ENCODE peak calls at places on chromosomes 4 and X, in four cellular contexts. W is HepG2, Q is A549, V is endothelial cell of umbilical vein. P is an unnamed sample.

GRCh38 chrX:1778817-1779216 is 164.0 kb downstream of the ASMT start:
- DNase-seq in W (no peak), Q (peak; percentile 33), V (no peak), P (no peak)

GRCh38 chr4:75658881-75659280 is 14.3 kb downstream of the G3BP2 start:
- DNase-seq in W (no peak), Q (no peak), V (peak; percentile 30), P (no peak)

GRCh38 chr4:23337292-23337691 is 552.6 kb downstream of the PPARGC1A start:
- DNase-seq in W (no peak), Q (no peak), V (no peak), P (no peak)

GRCh38 chr4:145299380-145300076 is 119.1 kb upstream of the OTUD4 start:
- DNase-seq in W (peak; percentile 5), Q (no peak), V (no peak), P (peak; percentile 60)

GRCh38 chr4:122517345-122517744 is 60.8 kb upstream of the IL2 start:
- DNase-seq in W (no peak), Q (no peak), V (no peak), P (no peak)

GRCh38 chrX:65985922-65986588 is 53.8 kb downstream of the VSIG4 start:
- DNase-seq in W (peak; percentile 18), Q (peak; percentile 25), V (peak; percentile 49), P (peak; percentile 91)

GRCh38 chr4:13541720-13542576 is 2.4 kb downstream of the NKX3-2 start:
- DNase-seq in W (no peak), Q (no peak), V (no peak), P (no peak)

GRCh38 chr4:62431513-62431912 is 1231.4 kb downstream of the ADGRL3 start:
- DNase-seq in W (no peak), Q (no peak), V (no peak), P (no peak)

GRCh38 chr4:150173854-150174398 is 95.7 kb downstream of the DCLK2 start:
- DNase-seq in W (no peak), Q (no peak), V (peak; percentile 76), P (no peak)

GRCh38 chr4:2591189-2591588 is 54.7 kb downstream of the FAM193A start:
- DNase-seq in W (no peak), Q (no peak), V (peak; percentile 31), P (peak; percentile 80)

GRCh38 chr4:2586502-2586901 is 50.1 kb downstream of the FAM193A start:
- DNase-seq in W (no peak), Q (no peak), V (no peak), P (no peak)

GRCh38 chr4:2588259-2588658 is 51.8 kb downstream of the FAM193A start:
- DNase-seq in W (no peak), Q (no peak), V (no peak), P (no peak)

GRCh38 chr4:2583517-2583916 is 47.1 kb downstream of the FAM193A start:
- DNase-seq in W (no peak), Q (no peak), V (no peak), P (no peak)

DNA sequence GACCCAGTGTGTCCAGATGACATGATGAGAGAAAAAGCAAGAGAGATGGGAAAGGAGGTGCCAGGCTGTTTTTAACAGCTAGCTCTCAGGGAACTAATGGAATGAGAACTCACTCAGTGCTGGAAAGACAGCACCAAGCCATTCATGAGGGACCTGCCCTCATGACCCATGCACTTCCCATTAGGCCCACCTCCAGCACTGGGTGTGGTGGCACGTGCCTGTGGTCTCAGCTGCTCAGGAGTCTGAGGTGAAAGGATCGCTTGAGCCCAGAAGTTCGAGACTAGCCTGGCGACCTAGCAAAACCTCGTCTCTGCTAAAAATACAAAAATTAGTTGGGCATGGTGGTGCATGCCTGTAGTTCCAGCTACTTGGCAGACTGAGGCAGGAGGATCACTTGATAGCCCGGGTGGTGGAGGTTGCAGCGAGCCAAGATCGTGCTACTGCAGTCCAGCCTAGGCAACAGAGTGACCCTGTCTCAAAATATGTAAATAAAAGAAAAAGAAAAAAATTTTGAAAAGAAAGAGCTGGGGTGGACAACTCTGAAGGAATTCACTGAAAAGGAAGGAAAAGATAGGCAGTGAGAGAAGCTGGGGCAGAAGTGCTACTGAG is 50.9 kb downstream of the FAM193A start:
- DNase-seq in W (no peak), Q (no peak), V (no peak), P (no peak)
- TF ChIP-seq MYC in W (no peak), Q (no peak), V (no peak), P (no peak)

DNA sequence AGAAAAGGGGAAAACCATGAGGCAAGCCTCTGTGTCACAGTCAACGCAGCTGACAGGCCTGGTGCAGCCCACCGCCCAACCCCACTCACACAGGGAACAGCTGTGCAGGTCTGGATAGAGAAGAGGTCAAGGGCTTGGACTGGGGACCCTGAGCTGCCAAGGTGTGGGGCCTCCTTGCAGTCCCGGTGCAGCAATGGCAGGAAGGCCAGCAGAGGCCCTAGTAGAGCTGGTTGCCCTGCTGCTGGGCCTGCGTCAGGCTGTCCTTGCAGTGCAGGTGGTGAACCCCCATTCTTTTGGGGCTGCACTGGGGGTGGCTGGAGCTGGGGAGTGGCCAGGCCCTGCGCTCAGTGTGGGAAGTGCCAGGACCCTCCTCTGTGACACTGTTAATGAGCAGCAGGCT is 482.0 kb downstream of the SMARCA1 start:
- DNase-seq in W (no peak), Q (no peak), V (no peak), P (no peak)
- H3K4me3 ChIP-seq in W (no peak overlapping the region), Q (no peak overlapping the region), V (no peak overlapping the region), P (no peak overlapping the region)

DNA sequence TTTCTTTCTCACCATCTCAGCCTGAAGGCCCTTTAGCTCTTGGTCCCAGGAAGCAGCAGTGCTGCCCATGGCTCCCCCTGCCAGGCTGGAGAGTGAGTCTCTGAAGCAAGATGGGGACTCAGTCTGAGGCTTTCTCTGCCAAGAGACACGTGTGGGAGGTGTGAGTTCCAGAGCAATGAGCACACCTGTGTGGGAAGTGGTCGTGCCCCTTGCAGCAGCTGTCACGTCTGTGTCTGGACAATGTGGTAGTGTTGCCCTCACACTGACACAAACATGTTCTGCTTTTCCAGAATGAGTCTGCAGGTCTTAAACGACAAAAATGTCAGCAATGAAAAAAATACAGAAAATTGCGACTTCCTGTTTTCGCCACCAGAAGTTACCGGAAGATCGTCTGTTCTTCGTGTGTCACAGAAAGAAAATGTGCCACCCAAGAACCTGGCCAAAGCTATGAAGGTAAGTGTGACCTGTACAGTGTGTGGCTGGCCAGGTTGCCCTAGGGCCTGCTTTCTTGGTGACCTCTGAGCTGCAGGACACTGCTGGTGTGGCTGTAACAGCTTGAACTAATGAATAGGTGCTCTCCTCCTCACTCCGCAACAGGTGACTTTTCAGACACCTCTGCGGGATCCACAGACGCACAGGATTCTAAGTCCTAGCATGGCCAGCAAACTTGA is 1.9 kb downstream of the TACC3 start:
- DNase-seq in W (no peak), Q (no peak), V (no peak), P (peak; percentile 68)
- TF ChIP-seq POLR2A in W (no peak), Q (no peak), V (no peak), P (no peak)

DNA sequence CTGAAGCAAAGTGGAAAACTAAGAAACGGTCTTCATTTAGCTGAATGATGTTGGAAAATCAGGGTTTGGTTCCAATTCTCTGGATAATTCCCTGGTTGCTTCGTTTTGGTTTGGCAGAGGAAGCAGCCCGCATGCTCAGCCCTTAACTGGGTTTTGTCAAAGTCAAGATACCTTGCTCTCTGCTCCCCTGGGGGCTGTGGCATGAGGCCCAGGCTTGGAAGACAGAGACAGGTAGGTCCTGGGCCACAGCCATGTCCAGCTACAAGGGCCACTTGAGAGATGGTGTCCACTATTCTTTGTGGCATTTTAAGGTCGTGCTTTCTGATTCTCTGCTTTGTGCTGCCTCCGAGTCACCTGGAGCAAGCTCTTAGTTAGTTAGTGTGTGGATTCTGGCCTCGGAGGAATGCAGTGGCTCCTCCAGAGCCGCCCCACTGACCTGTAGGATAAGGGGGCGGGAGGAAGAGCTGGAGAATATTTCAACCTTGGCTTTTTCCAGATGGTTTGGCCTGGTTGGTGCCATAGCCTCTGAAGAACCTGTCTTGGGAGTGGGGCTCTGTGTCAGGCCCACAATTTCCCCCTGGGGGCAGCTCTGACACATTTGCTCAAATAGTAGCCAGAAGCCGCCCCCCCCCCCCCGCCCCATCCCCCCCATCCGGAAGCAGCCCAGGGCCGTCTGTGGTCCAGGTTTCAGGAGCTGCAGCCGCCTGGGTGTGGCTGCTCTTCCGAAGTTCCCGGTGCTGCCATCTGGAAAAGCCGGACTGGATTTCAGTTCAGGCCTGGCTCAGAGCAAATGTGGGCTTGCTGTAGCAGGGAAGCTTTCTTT is 147.1 kb downstream of the NHS start:
- DNase-seq in W (no peak), Q (peak; percentile 67), V (no peak), P (no peak)
- TF ChIP-seq MYC in W (no peak), Q (no peak), V (no peak), P (no peak)

GRCh38 chrX:40012039-40012799 is 85.5 kb downstream of the BCOR start:
- DNase-seq in W (peak; percentile 63), Q (no peak), V (peak; percentile 76), P (peak; percentile 70)
- H3K4me3 ChIP-seq in W (peak overlapping the region; percentile 77), Q (no peak overlapping the region), V (no peak overlapping the region), P (peak overlapping the region; percentile 63)

DNA sequence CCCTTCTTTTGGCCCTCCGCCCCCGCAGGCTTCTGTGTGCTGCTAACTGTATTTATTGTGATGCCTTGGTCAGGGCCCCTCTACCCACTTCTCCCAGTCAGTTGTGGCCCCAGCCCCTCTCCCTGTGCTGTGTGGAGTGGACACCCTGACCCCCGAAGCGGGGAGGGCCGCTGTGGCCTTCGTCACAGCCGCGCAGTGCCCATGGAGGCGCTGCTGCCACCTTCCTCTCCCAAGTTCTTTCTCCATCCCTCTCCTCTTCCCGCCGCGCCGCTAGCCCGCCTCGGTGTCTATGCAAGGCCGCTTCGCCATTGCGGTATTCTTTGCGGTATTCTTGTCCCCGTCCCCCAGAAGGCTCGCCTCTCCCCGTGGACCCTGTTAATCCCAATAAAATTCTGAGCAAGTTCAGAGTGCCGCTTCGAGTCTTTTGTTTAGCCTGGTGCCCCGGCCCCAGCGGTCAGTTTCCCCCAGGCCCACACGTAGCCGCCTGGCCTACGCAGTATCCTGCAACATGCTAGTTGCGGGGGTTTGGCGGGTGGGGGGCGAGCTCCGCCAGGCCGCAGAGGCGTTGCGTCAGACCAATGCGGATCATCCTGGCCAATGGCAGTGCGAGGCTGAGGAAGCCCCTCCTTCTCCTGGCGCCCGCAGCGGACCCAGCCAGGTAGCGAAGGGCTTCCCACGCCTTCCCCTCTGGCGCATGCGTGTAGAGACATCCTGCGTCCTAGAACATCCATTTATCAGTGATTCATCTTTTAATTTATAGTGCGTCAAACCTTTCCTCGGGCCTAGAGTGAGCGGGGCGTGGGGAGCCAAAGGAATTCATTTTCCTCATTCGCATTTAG is 5.6 kb upstream of the KANTR start:
- DNase-seq in W (no peak), Q (peak; percentile 31), V (peak; percentile 84), P (no peak)
- TF ChIP-seq POLR2A in W (no peak), Q (no peak), V (peak; percentile 38), P (no peak)

GRCh38 chr4:8777320-8778196 is 94.1 kb downstream of the HMX1 start:
- DNase-seq in W (no peak), Q (no peak), V (no peak), P (no peak)
- TF ChIP-seq MYC in W (no peak), Q (no peak), V (no peak), P (no peak)

DNA sequence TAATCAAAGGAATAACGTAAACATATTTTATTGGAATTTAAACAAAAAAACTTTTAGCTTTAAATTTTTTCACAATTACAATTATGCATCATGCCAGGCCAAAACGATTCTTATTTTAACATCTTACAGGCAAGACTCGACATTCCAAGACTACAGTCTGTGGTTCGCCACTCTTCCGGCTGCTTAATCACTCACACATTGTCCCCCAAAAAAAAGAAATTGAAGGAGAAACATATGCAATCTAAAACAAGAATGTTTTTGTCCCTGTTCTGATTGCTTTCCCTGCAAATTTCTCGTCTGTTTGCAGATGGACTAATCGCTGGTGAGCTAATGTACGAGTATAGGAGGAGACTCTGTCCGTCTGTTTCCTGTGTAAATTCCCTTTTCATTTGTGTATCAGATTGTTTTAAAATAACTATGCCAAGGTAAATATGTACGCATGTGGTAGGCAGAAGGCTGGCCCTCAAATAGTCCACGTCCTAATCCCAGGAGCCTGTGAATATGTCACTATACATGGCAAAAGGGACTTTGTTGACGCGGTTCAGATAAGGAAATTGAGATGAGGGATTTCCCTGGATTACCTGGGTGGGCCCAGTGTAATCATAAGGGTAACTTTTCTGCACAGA is 37.7 kb upstream of the MTNR1A start:
- DNase-seq in W (no peak), Q (no peak), V (no peak), P (no peak)
- H3K4me3 ChIP-seq in W (no peak overlapping the region), Q (no peak overlapping the region), V (no peak overlapping the region), P (no peak overlapping the region)

P was measured in NB4.